ENCODE peak calls at places on chromosomes 12 and 14, in five cellular contexts. O, I, T, W and Y are unnamed samples.
A peak's percentile ranks its signal among the peaks of the same experiment; 100 is the strongest.

GRCh38 chr12:17592472-17592871 is 497.5 kb downstream of the RERGL start:
- DNase-seq in W (no peak), I (no peak), T (no peak), O (no peak), Y (no peak)

GRCh38 chr14:97056086-97056485 is 258.9 kb downstream of the VRK1 start:
- DNase-seq in W (no peak), I (no peak), T (no peak), O (no peak), Y (no peak)

GRCh38 chr14:58659846-58660245 is 22.1 kb downstream of the DACT1 start:
- DNase-seq in I (no peak), O (no peak), T (no peak), W (no peak), Y (no peak)

GRCh38 chr14:54562334-54562733 is 4.6 kb upstream of the SAMD4A start:
- DNase-seq in T (no peak), I (no peak), O (no peak), W (no peak), Y (no peak)

GRCh38 chr14:50667491-50668007 is 557 bp downstream of the SAV1 start:
- DNase-seq in T (no peak), I (no peak), W (peak; percentile 28), O (peak; percentile 65), Y (peak; percentile 53)

GRCh38 chr12:129531004-129531403 is 372.8 kb downstream of the TMEM132D start:
- DNase-seq in T (no peak), I (no peak), O (peak; percentile 13), W (no peak), Y (peak; percentile 86)

GRCh38 chr12:6534914-6535696 is 788 bp downstream of the GAPDH start:
- DNase-seq in I (peak; percentile 84), T (no peak), W (peak; percentile 53), O (peak; percentile 58), Y (peak; percentile 80)

GRCh38 chr12:117878598-117878997 is 90.2 kb downstream of the KSR2 start:
- DNase-seq in I (no peak), W (no peak), T (no peak), O (no peak), Y (no peak)